ENCODE peak calls at places on chromosomes 3 and 15, in five cellular contexts. One of them, this sample, is unnamed.

GRCh38 chr3:159828542-159828943 is 160.1 kb upstream of the IL12A start:
- DNase-seq in HepG2: peak; percentile 3
- DNase-seq in GM12878: no peak
- DNase-seq in SK-N-SH: peak; percentile 74
- DNase-seq in K562: peak; percentile 33
- DNase-seq in this sample: peak; percentile 45

GRCh38 chr3:154758109-154758868 is 321.8 kb upstream of the MME start:
- DNase-seq in HepG2: no peak
- DNase-seq in GM12878: no peak
- DNase-seq in SK-N-SH: peak; percentile 19
- DNase-seq in K562: no peak
- DNase-seq in this sample: no peak

GRCh38 chr3:83317605-83318004 is 1556.2 kb upstream of the GBE1 start:
- DNase-seq in HepG2: no peak
- DNase-seq in GM12878: no peak
- DNase-seq in SK-N-SH: no peak
- DNase-seq in K562: no peak
- DNase-seq in this sample: no peak

GRCh38 chr15:26013946-26014345 is 150.8 kb upstream of the ATP10A start:
- DNase-seq in HepG2: no peak
- DNase-seq in GM12878: no peak
- DNase-seq in SK-N-SH: no peak
- DNase-seq in K562: no peak
- DNase-seq in this sample: no peak

GRCh38 chr3:43298292-43298691 is 12.0 kb downstream of the SNRK start:
- DNase-seq in HepG2: no peak
- DNase-seq in GM12878: no peak
- DNase-seq in SK-N-SH: no peak
- DNase-seq in K562: no peak
- DNase-seq in this sample: no peak

GRCh38 chr15:45181491-45182285 is 6.1 kb downstream of the SHF start:
- DNase-seq in HepG2: no peak
- DNase-seq in GM12878: no peak
- DNase-seq in SK-N-SH: peak; percentile 64
- DNase-seq in K562: no peak
- DNase-seq in this sample: no peak

GRCh38 chr3:130900959-130901358 is 7.1 kb downstream of the ATP2C1 start:
- DNase-seq in HepG2: peak; percentile 3
- DNase-seq in GM12878: no peak
- DNase-seq in SK-N-SH: no peak
- DNase-seq in K562: no peak
- DNase-seq in this sample: no peak

GRCh38 chr3:181417748-181418147 is 294.0 kb upstream of the SOX2 start:
- DNase-seq in HepG2: no peak
- DNase-seq in GM12878: no peak
- DNase-seq in SK-N-SH: peak; percentile 36
- DNase-seq in K562: no peak
- DNase-seq in this sample: no peak

GRCh38 chr3:13884851-13885703 is 5.2 kb upstream of the WNT7A start:
- DNase-seq in HepG2: peak; percentile 36
- DNase-seq in GM12878: no peak
- DNase-seq in SK-N-SH: peak; percentile 72
- DNase-seq in K562: peak; percentile 81
- DNase-seq in this sample: peak; percentile 66

GRCh38 chr3:170621256-170621655 is 35.4 kb upstream of the SLC7A14 start:
- DNase-seq in HepG2: no peak
- DNase-seq in GM12878: no peak
- DNase-seq in SK-N-SH: no peak
- DNase-seq in K562: no peak
- DNase-seq in this sample: no peak

GRCh38 chr3:182617511-182617910 is 175.8 kb upstream of the ATP11B start:
- DNase-seq in HepG2: no peak
- DNase-seq in GM12878: no peak
- DNase-seq in SK-N-SH: no peak
- DNase-seq in K562: no peak
- DNase-seq in this sample: no peak

GRCh38 chr3:57228734-57229505 is 1.4 kb downstream of the APPL1 start:
- DNase-seq in HepG2: no peak
- DNase-seq in GM12878: no peak
- DNase-seq in SK-N-SH: no peak
- DNase-seq in K562: no peak
- DNase-seq in this sample: no peak
- TF ChIP-seq FOXM1 in HepG2: no peak
- TF ChIP-seq FOXM1 in GM12878: no peak
- TF ChIP-seq FOXM1 in SK-N-SH: no peak
- TF ChIP-seq FOXM1 in K562: no peak
- TF ChIP-seq FOXM1 in this sample: no peak

GRCh38 chr3:109275702-109276293 is 40.5 kb downstream of the DPPA2 start:
- DNase-seq in HepG2: peak; percentile 42
- DNase-seq in GM12878: no peak
- DNase-seq in SK-N-SH: peak; percentile 38
- DNase-seq in K562: peak; percentile 18
- DNase-seq in this sample: peak; percentile 41
- TF ChIP-seq FOXM1 in HepG2: no peak
- TF ChIP-seq FOXM1 in GM12878: no peak
- TF ChIP-seq FOXM1 in SK-N-SH: no peak
- TF ChIP-seq FOXM1 in K562: no peak
- TF ChIP-seq FOXM1 in this sample: no peak

DNA sequence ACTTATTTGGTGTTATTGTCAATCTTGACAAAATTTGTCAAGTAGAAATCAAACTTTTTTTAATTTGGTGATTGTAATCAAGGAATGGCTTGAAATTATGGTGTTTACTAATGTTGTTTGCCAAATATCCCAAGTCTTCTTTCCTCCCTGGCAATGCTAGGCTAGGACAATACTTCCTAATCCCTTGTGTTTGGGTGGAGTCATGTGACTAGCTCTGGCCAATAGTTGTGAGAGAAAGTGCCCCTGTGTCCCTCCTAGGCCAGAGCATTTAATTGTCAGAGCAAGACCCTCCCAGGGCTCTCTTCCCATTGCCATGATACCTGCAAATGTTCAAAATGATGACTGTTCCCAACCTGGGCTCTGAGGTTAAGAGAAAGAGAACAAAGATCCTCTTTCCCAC is 132.7 kb downstream of the ANXA2 start:
- DNase-seq in HepG2: no peak
- DNase-seq in GM12878: no peak
- DNase-seq in SK-N-SH: no peak
- DNase-seq in K562: no peak
- DNase-seq in this sample: no peak
- TF ChIP-seq FOXM1 in HepG2: no peak
- TF ChIP-seq FOXM1 in GM12878: no peak
- TF ChIP-seq FOXM1 in SK-N-SH: no peak
- TF ChIP-seq FOXM1 in K562: no peak
- TF ChIP-seq FOXM1 in this sample: no peak

DNA sequence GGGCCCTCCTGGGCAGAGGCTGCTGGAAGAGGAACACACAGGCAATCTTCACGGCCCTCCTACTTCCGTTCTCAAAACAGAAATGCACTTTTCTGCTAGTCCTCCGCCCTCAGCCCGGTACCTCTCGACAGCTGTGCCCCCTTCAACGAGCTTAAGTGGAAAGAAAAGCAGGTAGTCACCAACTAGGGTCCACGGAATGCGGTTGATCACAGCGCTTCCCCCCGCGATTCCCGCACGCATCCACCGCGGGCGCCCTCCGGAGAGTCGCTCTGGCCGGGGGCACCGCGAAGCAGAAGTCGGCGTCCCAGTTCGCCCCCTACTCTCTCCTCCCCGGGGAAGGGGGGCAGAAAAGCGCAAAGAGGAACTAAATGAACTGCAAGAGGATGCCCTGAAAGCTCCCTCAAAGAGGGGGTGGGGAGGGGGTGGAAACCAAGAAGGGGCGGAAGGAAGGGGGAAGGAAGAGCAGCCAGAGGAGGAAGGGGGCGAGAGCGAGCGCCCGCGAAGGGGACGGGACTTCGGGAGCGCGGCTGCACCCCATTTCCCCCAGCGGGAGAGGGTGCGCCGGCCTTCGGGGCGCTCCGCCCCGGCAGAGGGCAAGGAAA is 748 bp downstream of the ACAP2 start:
- DNase-seq in HepG2: no peak
- DNase-seq in GM12878: no peak
- DNase-seq in SK-N-SH: peak; percentile 65
- DNase-seq in K562: peak; percentile 50
- DNase-seq in this sample: peak; percentile 13
- TF ChIP-seq FOXM1 in HepG2: no peak
- TF ChIP-seq FOXM1 in GM12878: no peak
- TF ChIP-seq FOXM1 in SK-N-SH: no peak
- TF ChIP-seq FOXM1 in K562: peak; percentile 2
- TF ChIP-seq FOXM1 in this sample: no peak

GRCh38 chr3:169241928-169242751 is 421.4 kb downstream of the MECOM start:
- DNase-seq in HepG2: no peak
- DNase-seq in GM12878: no peak
- DNase-seq in SK-N-SH: peak; percentile 6
- DNase-seq in K562: no peak
- DNase-seq in this sample: peak; percentile 67

GRCh38 chr3:169240786-169241486 is 422.6 kb downstream of the MECOM start:
- DNase-seq in HepG2: no peak
- DNase-seq in GM12878: no peak
- DNase-seq in SK-N-SH: no peak
- DNase-seq in K562: no peak
- DNase-seq in this sample: no peak

GRCh38 chr3:169243122-169243521 is 420.4 kb downstream of the MECOM start:
- DNase-seq in HepG2: no peak
- DNase-seq in GM12878: no peak
- DNase-seq in SK-N-SH: no peak
- DNase-seq in K562: no peak
- DNase-seq in this sample: peak; percentile 49

GRCh38 chr3:169239756-169240155 is 423.8 kb downstream of the MECOM start:
- DNase-seq in HepG2: no peak
- DNase-seq in GM12878: no peak
- DNase-seq in SK-N-SH: no peak
- DNase-seq in K562: no peak
- DNase-seq in this sample: no peak

DNA sequence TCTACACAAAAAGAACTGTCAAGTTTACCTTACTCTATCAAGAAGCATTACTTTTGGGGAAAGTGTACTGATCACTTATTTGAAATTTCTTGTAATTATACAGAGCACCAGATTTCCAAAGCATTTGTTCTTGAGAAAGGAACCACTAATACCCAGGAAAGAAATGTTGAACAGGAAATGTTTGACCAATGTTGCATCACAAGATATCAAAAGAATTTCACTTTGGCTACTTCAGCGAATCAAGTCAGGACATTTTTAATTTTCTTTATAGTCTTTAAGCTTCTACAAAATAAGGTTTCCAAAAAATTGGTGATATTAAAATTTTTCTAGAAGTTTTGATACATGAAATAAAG is 422.0 kb downstream of the MECOM start:
- DNase-seq in HepG2: no peak
- DNase-seq in GM12878: no peak
- DNase-seq in SK-N-SH: no peak
- DNase-seq in K562: no peak
- DNase-seq in this sample: no peak
- TF ChIP-seq FOXM1 in HepG2: no peak
- TF ChIP-seq FOXM1 in GM12878: no peak
- TF ChIP-seq FOXM1 in SK-N-SH: no peak
- TF ChIP-seq FOXM1 in K562: no peak
- TF ChIP-seq FOXM1 in this sample: no peak

DNA sequence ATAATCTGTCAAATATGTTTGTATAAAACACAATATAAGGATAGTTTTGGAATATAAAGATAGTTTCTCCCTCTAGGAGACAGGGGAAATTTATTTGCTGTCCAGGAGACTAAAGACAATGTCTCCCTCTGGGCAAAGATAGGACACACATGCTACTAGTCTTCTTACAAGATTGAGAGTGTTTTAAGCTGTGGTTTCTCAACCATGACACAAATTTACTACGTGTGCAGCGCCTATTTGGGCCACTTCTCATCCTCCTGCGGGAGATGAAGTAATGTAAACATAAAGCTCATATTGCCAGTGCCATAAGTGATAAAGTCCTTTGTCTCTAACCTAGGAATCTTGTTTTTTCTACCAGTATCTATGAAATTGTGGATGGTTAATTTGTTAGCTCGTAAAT is 941.3 kb upstream of the ALCAM start:
- DNase-seq in HepG2: no peak
- DNase-seq in GM12878: no peak
- DNase-seq in SK-N-SH: no peak
- DNase-seq in K562: no peak
- DNase-seq in this sample: no peak
- TF ChIP-seq FOXM1 in HepG2: no peak
- TF ChIP-seq FOXM1 in GM12878: no peak
- TF ChIP-seq FOXM1 in SK-N-SH: no peak
- TF ChIP-seq FOXM1 in K562: no peak
- TF ChIP-seq FOXM1 in this sample: no peak

GRCh38 chr3:55416381-55416821 is 70.7 kb downstream of the WNT5A start:
- DNase-seq in HepG2: no peak
- DNase-seq in GM12878: no peak
- DNase-seq in SK-N-SH: peak; percentile 4
- DNase-seq in K562: no peak
- DNase-seq in this sample: no peak
- TF ChIP-seq FOXM1 in HepG2: no peak
- TF ChIP-seq FOXM1 in GM12878: no peak
- TF ChIP-seq FOXM1 in SK-N-SH: no peak
- TF ChIP-seq FOXM1 in K562: no peak
- TF ChIP-seq FOXM1 in this sample: no peak

This sample was measured in HEK293T.